ENCODE peak calls at places on chromosomes 2 and 18, in ten cellular contexts. S is neuronal stem cell; N is DMS79 treated with DMSO at 0.1 percent for 48 hours; P is KBM-7; M is upper lobe of right lung; Q is NCI-H2081 treated with DMSO at 0.1 percent for 48 hours; V is activated CD8-positive, alpha-beta memory T cell treated with anti-CD3 and anti-CD28 coated beads, Interleukin-2, amount 50 U/mL, for 4 hours; R is ACHN; E is ascending aorta; W is NCI-H1417. B is an unnamed sample.

GRCh38 chr2:32820097-32820496 is 126.7 kb upstream of the LTBP1 start:
- DNase-seq in P (no peak), R (no peak), S (no peak), W (no peak), N (no peak), E (no peak), Q (no peak), M (no peak), V (no peak), B (no peak)

GRCh38 chr2:149399934-149400615 is 69.7 kb downstream of the LYPD6 start:
- DNase-seq in S (no peak), P (no peak), W (peak), N (peak), V (no peak), M (no peak), Q (no peak), E (no peak), R (no peak), B (no peak)

GRCh38 chr2:138423198-138423597 is 78.4 kb upstream of the SPOPL start:
- DNase-seq in Q (no peak), W (no peak), R (no peak), S (no peak), M (no peak), E (no peak), N (no peak), P (no peak), V (no peak), B (no peak)

GRCh38 chr2:70828914-70829824 is 6.4 kb downstream of the CD207 start:
- DNase-seq in S (no peak), M (peak), E (no peak), R (no peak), W (no peak), N (no peak), P (no peak), V (no peak), Q (no peak), B (no peak)

GRCh38 chr2:68726608-68727367 is 7.8 kb upstream of the ARHGAP25 start:
- DNase-seq in E (no peak), Q (no peak), M (no peak), W (no peak), S (no peak), P (peak), V (peak), R (no peak), N (peak), B (no peak)

GRCh38 chr18:61703508-61703907 is 189.3 kb downstream of the RNF152 start:
- DNase-seq in Q (no peak), P (no peak), W (no peak), S (no peak), N (no peak), V (no peak), E (no peak), R (no peak), M (no peak), B (no peak)

GRCh38 chr2:231557571-231558217 is 27.4 kb upstream of the NMUR1 start:
- DNase-seq in N (peak), Q (no peak), S (peak), W (peak), M (peak), E (peak), V (peak), P (peak), R (peak), B (peak)

GRCh38 chr2:28219736-28220364 is 172.8 kb upstream of the FOSL2 start:
- DNase-seq in N (no peak), R (no peak), Q (no peak), M (no peak), E (no peak), S (no peak), P (no peak), W (no peak), V (no peak), B (no peak)

GRCh38 chr18:36942264-36942663 is 113.3 kb downstream of the KIAA1328 start:
- DNase-seq in E (no peak), W (no peak), Q (no peak), V (no peak), R (peak), N (no peak), S (peak), M (no peak), P (peak), B (peak)

GRCh38 chr2:100630473-100630977 is 67.7 kb downstream of the PDCL3 start:
- DNase-seq in R (no peak), E (no peak), Q (no peak), V (no peak), N (no peak), W (no peak), P (no peak), S (no peak), M (no peak), B (no peak)

GRCh38 chr18:23689031-23689615 is at the start of gene LAMA3:
- DNase-seq in P (peak), S (peak), M (peak), V (peak), Q (no peak), E (peak), R (peak), N (peak), W (peak), B (peak)

B was measured in SK-MEL-5.